ENCODE peak calls at places on chromosomes 16 and 17, in seven cellular contexts. Z is right lobe of liver, H is upper lobe of right lung, E is IMR-90, L is lower lobe of right lung, O is PC-9, D is cardiac fibroblast. X is an unnamed sample.

GRCh38 chr16:56558024-56558747 is 6.7 kb upstream of the MT4 start:
- DNase-seq in Z (no peak), H (peak), E (peak), L (no peak), O (peak), D (peak), X (no peak)

GRCh38 chr17:7932949-7933348 is 943 bp downstream of the CNTROB start:
- DNase-seq in Z (no peak), H (peak), E (peak), L (peak), O (peak), D (peak), X (peak)

GRCh38 chr17:2214887-2215615 is 88.5 kb downstream of the SMG6 start:
- DNase-seq in Z (no peak), H (no peak), E (peak), L (no peak), O (no peak), D (peak), X (peak)

GRCh38 chr17:17126131-17127110 is 79.7 kb downstream of the PLD6 start:
- DNase-seq in Z (peak), H (no peak), E (no peak), L (peak), O (no peak), D (no peak), X (no peak)

GRCh38 chr17:66268247-66268927 is 34.0 kb upstream of the PRKCA start:
- DNase-seq in Z (no peak), H (no peak), E (peak), L (no peak), O (no peak), D (peak), X (peak)

GRCh38 chr17:4270746-4271145 is 7.0 kb upstream of the ANKFY1 start:
- DNase-seq in Z (no peak), H (no peak), E (no peak), L (no peak), O (no peak), D (no peak), X (no peak)

GRCh38 chr16:6356881-6357280 is 975.8 kb upstream of the RBFOX1 start:
- DNase-seq in Z (no peak), H (no peak), E (no peak), L (no peak), O (no peak), D (no peak), X (no peak)

GRCh38 chr16:48076455-48077012 is 79.3 kb downstream of the ABCC12 start:
- DNase-seq in Z (no peak), H (no peak), E (peak), L (no peak), O (no peak), D (peak), X (no peak)

GRCh38 chr17:42906772-42907171 is 6.2 kb downstream of the G6PC1 start:
- DNase-seq in Z (no peak), H (no peak), E (no peak), L (no peak), O (no peak), D (no peak), X (no peak)

GRCh38 chr17:43720311-43721060 is 38.1 kb downstream of the SOST start:
- DNase-seq in Z (peak), H (peak), E (peak), L (peak), O (peak), D (peak), X (peak)

GRCh38 chr17:83161298-83162034 is 82.1 kb downstream of the METRNL start:
- DNase-seq in Z (no peak), H (peak), E (peak), L (no peak), O (no peak), D (no peak), X (peak)

GRCh38 chr17:21161498-21162393 is 35.0 kb downstream of the DHRS7B start:
- DNase-seq in Z (no peak), H (no peak), E (peak), L (no peak), O (no peak), D (peak), X (peak)
- H3K4me3 ChIP-seq in Z (no peak), H (no peak), E (no peak), L (no peak), O (no peak), D (no peak), X (no peak)

GRCh38 chr16:1019234-1019933 is 37.8 kb downstream of the SOX8 start:
- DNase-seq in Z (no peak), H (no peak), E (peak), L (no peak), O (no peak), D (peak), X (peak)
- H3K4me3 ChIP-seq in Z (no peak), H (peak), E (no peak), L (peak), O (peak), D (peak), X (peak)

GRCh38 chr17:39619786-39620101 is 7.0 kb upstream of the PPP1R1B start:
- DNase-seq in Z (no peak), H (no peak), E (no peak), L (no peak), O (no peak), D (no peak), X (no peak)

GRCh38 chr17:39618956-39619785 is 7.6 kb upstream of the PPP1R1B start:
- DNase-seq in Z (no peak), H (no peak), E (no peak), L (no peak), O (no peak), D (no peak), X (no peak)

GRCh38 chr17:39617446-39618251 is 9.1 kb upstream of the PPP1R1B start:
- DNase-seq in Z (peak), H (peak), E (peak), L (peak), O (peak), D (peak), X (peak)

GRCh38 chr17:39617100-39617445 is 9.4 kb upstream of the NEUROD2 start:
- DNase-seq in Z (no peak), H (no peak), E (no peak), L (no peak), O (no peak), D (no peak), X (no peak)

GRCh38 chr17:39618252-39618913 is 8.4 kb upstream of the PPP1R1B start:
- DNase-seq in Z (no peak), H (no peak), E (no peak), L (no peak), O (peak), D (peak), X (peak)
- H3K4me3 ChIP-seq in Z (peak), H (peak), E (peak), L (peak), O (peak), D (peak), X (peak)

GRCh38 chr16:9114842-9115241 is 23.4 kb downstream of the HAPSTR1 start:
- DNase-seq in Z (no peak), H (no peak), E (no peak), L (no peak), O (no peak), D (no peak), X (no peak)

GRCh38 chr16:9114112-9114511 is 22.7 kb downstream of the HAPSTR1 start:
- DNase-seq in Z (no peak), H (no peak), E (no peak), L (no peak), O (no peak), D (no peak), X (no peak)

GRCh38 chr16:9115277-9115676 is 23.8 kb downstream of the HAPSTR1 start:
- DNase-seq in Z (no peak), H (no peak), E (peak), L (no peak), O (peak), D (peak), X (no peak)

GRCh38 chr16:9113707-9114106 is 22.3 kb downstream of the HAPSTR1 start:
- DNase-seq in Z (no peak), H (no peak), E (no peak), L (no peak), O (no peak), D (no peak), X (no peak)

GRCh38 chr16:9116141-9116540 is 24.7 kb downstream of the HAPSTR1 start:
- DNase-seq in Z (no peak), H (no peak), E (no peak), L (no peak), O (no peak), D (no peak), X (no peak)
- H3K4me3 ChIP-seq in Z (no peak), H (no peak), E (no peak), L (no peak), O (peak), D (no peak), X (no peak)

GRCh38 chr17:41624208-41625101 is at the start of gene KRT17:
- DNase-seq in Z (peak), H (peak), E (no peak), L (no peak), O (peak), D (no peak), X (peak)
- H3K4me3 ChIP-seq in Z (no peak), H (no peak), E (no peak), L (no peak), O (no peak), D (no peak), X (no peak)

DNA sequence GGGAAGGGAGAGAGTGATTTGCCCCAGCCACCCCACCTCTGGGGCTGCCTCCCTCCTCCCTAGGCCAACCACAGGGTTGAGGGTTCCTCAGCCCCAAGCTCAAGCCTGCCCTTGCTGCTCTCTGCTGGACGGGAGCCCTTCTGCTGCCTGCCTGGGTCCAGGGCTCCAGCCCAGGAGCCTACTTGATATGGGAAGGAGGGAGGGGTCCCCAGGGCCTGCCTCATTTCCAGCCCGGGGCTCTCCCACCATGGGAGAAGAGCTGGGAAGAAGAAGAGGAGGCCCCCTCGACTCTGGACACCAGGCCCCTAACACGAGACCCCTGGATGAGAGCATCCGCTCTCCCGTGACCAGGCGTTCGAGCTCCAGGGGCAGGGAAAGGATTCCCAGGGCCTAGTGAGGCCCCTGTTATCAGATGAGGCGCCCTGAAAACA is 726 bp downstream of the SLC16A5 start:
- DNase-seq in Z (no peak), H (no peak), E (no peak), L (no peak), O (no peak), D (no peak), X (no peak)
- H3K4me3 ChIP-seq in Z (peak), H (peak), E (peak), L (peak), O (peak), D (peak), X (peak)

GRCh38 chr16:4318171-4318910 is 2.5 kb downstream of the GLIS2 start:
- DNase-seq in Z (no peak), H (no peak), E (no peak), L (no peak), O (no peak), D (peak), X (no peak)
- H3K4me3 ChIP-seq in Z (no peak), H (peak), E (no peak), L (peak), O (no peak), D (peak), X (peak)

DNA sequence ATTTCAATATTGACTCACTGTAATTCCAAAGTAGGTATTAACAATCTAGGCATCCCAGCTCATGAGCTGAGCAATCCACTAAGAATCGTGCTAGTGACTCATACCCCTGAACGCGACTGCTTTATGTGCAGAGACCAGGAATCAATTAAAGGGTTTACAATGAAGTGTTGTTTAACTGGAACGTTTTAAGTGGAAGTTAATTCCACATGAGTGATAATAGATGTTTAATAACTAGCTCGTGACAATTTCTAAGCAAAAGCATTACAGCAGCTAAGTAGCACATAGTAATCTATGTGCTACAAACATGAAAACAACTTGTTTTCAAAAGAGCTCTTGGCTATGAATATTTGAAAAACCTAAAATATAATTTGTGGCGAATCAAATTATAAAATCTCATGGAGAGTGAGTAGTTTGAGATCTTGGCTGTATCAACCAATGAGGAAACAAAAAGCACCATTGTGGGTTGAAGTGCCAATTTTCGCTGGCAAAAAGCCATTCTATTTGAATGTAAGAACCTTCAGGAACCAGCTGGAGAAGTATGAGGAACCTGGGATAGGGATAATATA is 9.4 kb downstream of the GJC1 start:
- DNase-seq in Z (no peak), H (no peak), E (peak), L (no peak), O (peak), D (peak), X (peak)
- H3K4me3 ChIP-seq in Z (no peak), H (no peak), E (no peak), L (no peak), O (peak), D (no peak), X (no peak)